ENCODE peak calls at places on chromosome 21, in four cellular contexts. R, B, P and D are unnamed samples.

GRCh38 chr21:25934130-25934529 is 199.4 kb downstream of the GABPA start:
- DNase-seq in R (no peak), B (no peak), P (no peak), D (no peak)

GRCh38 chr21:31173881-31174555 is 135.7 kb upstream of the KRTAP19-8 start:
- DNase-seq in R (no peak), P (no peak), B (no peak), D (no peak)

GRCh38 chr21:29152936-29153335 is 22.5 kb downstream of the MAP3K7CL start:
- DNase-seq in R (no peak), P (no peak), B (no peak), D (no peak)

GRCh38 chr21:43687566-43688395 is 28.4 kb downstream of the RRP1B start:
- DNase-seq in B (no peak), R (no peak), P (no peak), D (no peak)

GRCh38 chr21:31710586-31710985 is 21.3 kb downstream of the SCAF4 start:
- DNase-seq in B (no peak), R (no peak), P (no peak), D (no peak)

GRCh38 chr21:29304577-29304976 is 5.9 kb downstream of the BACH1 start:
- DNase-seq in B (no peak), R (no peak), P (no peak), D (no peak)

GRCh38 chr21:25298512-25299491 is 308.5 kb downstream of the MRPL39 start:
- DNase-seq in B (no peak), P (no peak), R (no peak), D (no peak)

GRCh38 chr21:42013901-42014300 is 3.7 kb upstream of the ZBTB21 start:
- DNase-seq in R (no peak), P (no peak), B (no peak), D (no peak)

GRCh38 chr21:15735409-15735808 is 5.6 kb downstream of the USP25 start:
- DNase-seq in B (no peak), R (no peak), P (no peak), D (no peak)

GRCh38 chr21:42806489-42807140 is 72.7 kb downstream of the WDR4 start:
- DNase-seq in B (peak; percentile 51), P (no peak), R (no peak), D (no peak)

GRCh38 chr21:29637126-29637525 is 302.7 kb downstream of the GRIK1 start:
- DNase-seq in P (no peak), R (no peak), B (no peak), D (no peak)

GRCh38 chr21:42089093-42089631 is 18.0 kb downstream of the UMODL1 start:
- DNase-seq in R (no peak), P (no peak), B (no peak), D (no peak)

GRCh38 chr21:14864211-14865021 is 200.4 kb downstream of the NRIP1 start:
- DNase-seq in P (peak; percentile 57), R (peak; percentile 94), B (peak; percentile 81), D (no peak)

GRCh38 chr21:42362198-42362597 is 4.1 kb downstream of the TFF1 start:
- DNase-seq in B (no peak), P (no peak), R (no peak), D (no peak)

GRCh38 chr21:40620386-40621145 is 226.4 kb downstream of the DSCAM start:
- DNase-seq in P (no peak), B (no peak), R (no peak), D (no peak)

GRCh38 chr21:41821756-41822431 is 55.0 kb upstream of the RIPK4 start:
- DNase-seq in R (no peak), P (no peak), B (no peak), D (no peak)

GRCh38 chr21:42541174-42541573 is 27.5 kb downstream of the SLC37A1 start:
- DNase-seq in P (no peak), R (no peak), B (no peak), D (no peak)

GRCh38 chr21:32753818-32754610 is 17.5 kb downstream of the PAXBP1 start:
- DNase-seq in P (no peak), R (no peak), B (no peak), D (no peak)

GRCh38 chr21:28928578-28929124 is 64.0 kb downstream of the LTN1 start:
- DNase-seq in R (no peak), P (no peak), B (no peak), D (no peak)

GRCh38 chr21:28247454-28248020 is 745.1 kb downstream of the LTN1 start:
- DNase-seq in R (no peak), P (no peak), B (no peak), D (no peak)

GRCh38 chr21:43299441-43300277 is 127.3 kb downstream of the SIK1 start:
- DNase-seq in B (no peak), P (no peak), R (peak; percentile 87), D (no peak)

GRCh38 chr21:26388731-26389231 is 184.3 kb downstream of the CYYR1 start:
- DNase-seq in B (no peak), R (no peak), P (no peak), D (no peak)

GRCh38 chr21:26591543-26591942 is 18.5 kb upstream of the CYYR1 start:
- DNase-seq in R (no peak), B (no peak), P (no peak), D (no peak)

GRCh38 chr21:29351691-29352090 is 53.0 kb downstream of the BACH1 start:
- DNase-seq in P (no peak), B (no peak), R (no peak), D (no peak)

GRCh38 chr21:42556476-42556875 is 42.8 kb downstream of the SLC37A1 start:
- DNase-seq in P (no peak), R (no peak), B (no peak), D (no peak)

GRCh38 chr21:15826147-15826780 is 96.5 kb downstream of the USP25 start:
- DNase-seq in B (no peak), P (peak; percentile 44), R (peak; percentile 72), D (peak; percentile 51)

GRCh38 chr21:33674226-33674625 is 31.9 kb downstream of the ITSN1 start:
- DNase-seq in P (no peak), B (no peak), R (no peak), D (no peak)

GRCh38 chr21:41953831-41954653 is at the start of gene C2CD2:
- DNase-seq in P (peak; percentile 99), B (peak; percentile 80), R (peak; percentile 55), D (no peak)

GRCh38 chr21:31732891-31733520 is 1.1 kb upstream of the SCAF4 start:
- DNase-seq in P (peak; percentile 39), R (peak; percentile 15), B (peak; percentile 57), D (no peak)

GRCh38 chr21:32886339-32886738 is 114.8 kb upstream of the PAXBP1 start:
- DNase-seq in R (peak; percentile 7), P (no peak), B (no peak), D (no peak)

GRCh38 chr21:18285379-18285778 is 40.7 kb downstream of the CHODL start:
- DNase-seq in B (no peak), R (no peak), P (no peak), D (no peak)

GRCh38 chr21:41065539-41065938 is 102.4 kb upstream of the BACE2 start:
- DNase-seq in B (no peak), R (no peak), P (no peak), D (no peak)

GRCh38 chr21:14955936-14956520 is 108.8 kb downstream of the NRIP1 start:
- DNase-seq in P (no peak), R (no peak), B (no peak), D (no peak)

GRCh38 chr21:38688068-38688467 is 117.7 kb upstream of the ETS2 start:
- DNase-seq in P (no peak), R (no peak), B (no peak), D (no peak)
- TF ChIP-seq FOSL1 in P (no peak), R (no peak), B (no peak), D (no peak)

GRCh38 chr21:20971296-20971921 is 26.8 kb upstream of the NCAM2 start:
- DNase-seq in B (no peak), P (peak; percentile 35), R (peak; percentile 18), D (no peak)

GRCh38 chr21:20968391-20968790 is 29.8 kb upstream of the NCAM2 start:
- DNase-seq in R (no peak), P (no peak), B (no peak), D (no peak)

GRCh38 chr21:20970691-20971090 is 27.5 kb upstream of the NCAM2 start:
- DNase-seq in P (no peak), R (no peak), B (no peak), D (no peak)
- TF ChIP-seq ZNF274 in P (no peak), R (no peak), B (no peak), D (no peak)

DNA sequence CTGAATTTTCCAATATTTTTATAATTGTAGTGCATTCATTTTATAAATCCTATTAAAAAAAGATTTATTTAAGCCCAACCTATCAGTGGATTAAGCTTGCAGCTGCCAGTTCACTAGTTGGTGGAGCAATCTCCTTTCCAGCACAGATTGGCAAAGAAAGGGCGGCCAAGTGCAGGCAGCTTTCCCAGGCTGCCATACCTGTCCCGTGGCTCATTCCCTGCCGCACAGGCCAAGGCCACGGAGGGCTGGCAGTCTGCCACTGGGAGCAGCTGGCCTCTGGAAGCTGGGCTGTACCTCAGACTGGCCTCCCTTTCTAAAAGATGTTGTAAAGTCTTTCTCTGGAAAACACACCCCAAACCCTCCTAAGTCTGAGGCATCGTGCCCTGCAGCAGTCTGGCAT is 74.2 kb downstream of the SIM2 start:
- DNase-seq in R (peak; percentile 55), P (no peak), B (no peak), D (no peak)
- TF ChIP-seq POLR2AphosphoS5 in R (no peak), P (no peak), B (no peak), D (no peak)

DNA sequence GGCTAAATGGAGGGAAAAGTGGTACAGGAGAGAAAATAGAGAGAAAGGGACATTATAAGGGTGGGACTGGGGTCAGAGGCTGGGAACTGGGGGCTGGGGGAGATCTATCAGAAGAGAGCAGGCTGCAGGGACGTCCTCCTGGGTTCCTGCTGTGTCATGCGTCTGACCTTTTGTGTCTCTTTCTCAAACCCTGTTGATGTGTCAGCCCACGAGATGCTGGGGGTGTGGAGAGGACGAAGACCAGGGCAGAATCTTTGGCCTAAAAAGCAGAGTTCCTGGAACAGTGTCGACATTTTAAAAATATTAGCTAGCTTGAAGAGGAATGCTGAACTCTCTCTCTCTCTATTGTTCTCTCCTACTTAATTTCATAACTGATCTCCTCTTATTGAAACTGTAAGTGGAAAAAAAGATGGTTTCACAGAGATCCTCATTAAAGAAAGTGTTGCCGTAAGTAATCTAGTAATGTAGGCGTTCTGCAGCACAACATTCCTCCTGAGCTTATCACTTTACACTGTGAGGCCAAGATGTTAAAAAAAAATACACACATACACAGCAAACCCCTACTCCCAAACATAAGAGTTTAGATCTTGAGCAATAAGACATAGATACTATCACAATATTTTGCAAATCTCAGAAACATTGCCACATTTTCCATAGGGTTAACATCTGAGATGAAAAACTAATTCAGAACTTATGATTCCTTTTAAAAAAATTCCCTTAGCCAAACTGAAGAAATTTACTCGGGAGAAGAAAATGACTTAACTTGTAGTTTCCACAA is 52.6 kb downstream of the RUNX1 start:
- DNase-seq in R (no peak), B (no peak), P (peak; percentile 76), D (no peak)
- TF ChIP-seq FOSL1 in R (no peak), B (no peak), P (no peak), D (no peak)